ENCODE peak calls at places on chromosomes 3 and 15, in eight cellular contexts. K is hepatocyte, W is mesendoderm, P is Panc1, G is prostate gland, Z is right lobe of liver, Y is IMR-90, A is fibroblast of lung. U is an unnamed sample. For H3K4me1, the result is how much of the 10 kb centered on the place peaks cover.

GRCh38 chr3:54916722-54917121 is 11.1 kb downstream of the LRTM1 start:
- DNase-seq in K (no peak), W (no peak), G (no peak), Z (no peak), P (no peak), A (peak), Y (no peak), U (no peak)

GRCh38 chr15:64692166-64692565 is 83.2 kb downstream of the RBPMS2 start:
- DNase-seq in P (no peak), K (no peak), A (no peak), Y (no peak), G (no peak), W (no peak), Z (no peak), U (no peak)

GRCh38 chr3:53188720-53189119 is 27.7 kb downstream of the PRKCD start:
- DNase-seq in Y (no peak), A (no peak), K (no peak), W (no peak), G (no peak), P (no peak), Z (no peak), U (no peak)

GRCh38 chr3:61608711-61609110 is 47.3 kb downstream of the PTPRG start:
- DNase-seq in K (no peak), G (no peak), P (no peak), W (no peak), Z (no peak), A (no peak), Y (no peak), U (peak)

GRCh38 chr15:48905216-48905615 is 27.3 kb downstream of the EID1 start:
- DNase-seq in A (no peak), K (no peak), W (no peak), G (no peak), Y (no peak), P (no peak), Z (no peak), U (no peak)

GRCh38 chr15:38991126-38991525 is 426.5 kb upstream of the RASGRP1 start:
- DNase-seq in A (peak), P (peak), Y (peak), Z (no peak), G (no peak), W (peak), K (peak), U (peak)

GRCh38 chr15:48005921-48006541 is 114.8 kb upstream of the SLC24A5 start:
- DNase-seq in P (no peak), G (no peak), K (no peak), Y (no peak), Z (no peak), A (peak), W (peak), U (peak)

GRCh38 chr3:50633233-50633795 is 16.4 kb downstream of the MAPKAPK3 start:
- DNase-seq in A (no peak), Y (no peak), P (no peak), W (no peak), G (no peak), K (no peak), Z (no peak), U (no peak)

GRCh38 chr15:57156210-57156887 is 220.0 kb upstream of the CGNL1 start:
- DNase-seq in K (no peak), A (peak), P (no peak), Y (no peak), G (no peak), W (no peak), Z (no peak), U (peak)

GRCh38 chr3:128448491-128448890 is 18.2 kb downstream of the DNAJB8 start:
- DNase-seq in Y (no peak), W (no peak), P (no peak), G (no peak), Z (no peak), A (no peak), K (no peak), U (no peak)

GRCh38 chr3:12933901-12934300 is 92.5 kb upstream of the RPL32 start:
- DNase-seq in Z (no peak), P (no peak), G (no peak), Y (no peak), A (no peak), W (no peak), K (no peak), U (no peak)

GRCh38 chr15:25939122-25939521 is 76.0 kb upstream of the ATP10A start:
- DNase-seq in W (no peak), A (no peak), P (no peak), K (no peak), G (no peak), Z (no peak), Y (no peak), U (no peak)

GRCh38 chr3:108877906-108878305 is 55.3 kb downstream of the TRAT1 start:
- DNase-seq in G (no peak), Z (no peak), K (no peak), A (no peak), Y (no peak), P (no peak), W (no peak), U (no peak)

GRCh38 chr15:34684351-34684750 is 70.4 kb downstream of the GJD2 start:
- DNase-seq in W (no peak), Z (no peak), G (no peak), A (no peak), P (no peak), Y (no peak), K (no peak), U (no peak)

GRCh38 chr3:184663756-184664155 is 48.1 kb downstream of the MAGEF1 start:
- DNase-seq in P (no peak), K (no peak), G (no peak), Z (no peak), W (no peak), A (peak), Y (no peak), U (no peak)

GRCh38 chr3:122857019-122857418 is 62.1 kb downstream of the SLC49A4 start:
- DNase-seq in Z (no peak), Y (peak), K (no peak), A (peak), W (no peak), G (no peak), P (no peak), U (no peak)

GRCh38 chr15:68298882-68299381 is 21.4 kb downstream of the FEM1B start:
- DNase-seq in P (no peak), W (no peak), K (no peak), G (no peak), Z (no peak), Y (no peak), A (no peak), U (no peak)

GRCh38 chr3:4885322-4885721 is 93.9 kb upstream of the BHLHE40 start:
- DNase-seq in K (no peak), P (no peak), G (no peak), A (peak), Z (no peak), W (peak), Y (no peak), U (no peak)

GRCh38 chr3:151219056-151219455 is 16.0 kb upstream of the GPR171 start:
- DNase-seq in W (no peak), Y (peak), A (peak), P (no peak), G (no peak), K (no peak), Z (no peak), U (peak)

GRCh38 chr15:57015897-57016296 is 97.5 kb downstream of the TCF12 start:
- DNase-seq in Y (peak), Z (no peak), P (no peak), A (peak), G (no peak), W (peak), K (peak), U (no peak)

GRCh38 chr15:80988148-80988796 is 1.3 kb downstream of the MESD start:
- DNase-seq in Y (no peak), A (peak), P (no peak), K (no peak), G (no peak), W (no peak), Z (no peak), U (no peak)

GRCh38 chr3:160566499-160566898 is 1.1 kb upstream of the KPNA4 start:
- DNase-seq in A (no peak), K (no peak), G (no peak), Z (no peak), W (no peak), P (no peak), Y (no peak), U (no peak)

GRCh38 chr3:113234688-113235260 is 23.4 kb downstream of the BOC start:
- DNase-seq in W (peak), G (no peak), K (no peak), Z (no peak), Y (peak), A (peak), P (no peak), U (no peak)

GRCh38 chr3:37347941-37348340 is 173.6 kb upstream of the LRRFIP2 start:
- DNase-seq in A (peak), Z (no peak), P (no peak), K (no peak), Y (peak), W (no peak), G (no peak), U (peak)

GRCh38 chr3:63864008-63864871 is 573 bp downstream of the ATXN7 start:
- DNase-seq in K (peak), Y (no peak), G (peak), P (no peak), Z (peak), W (no peak), A (no peak), U (peak)

GRCh38 chr15:29570121-29570930 is 251.9 kb downstream of the TJP1 start:
- DNase-seq in W (peak), A (peak), P (no peak), K (peak), Y (no peak), Z (no peak), G (no peak), U (peak)

GRCh38 chr15:92970656-92971055 is 70.5 kb downstream of the CHD2 start:
- DNase-seq in Y (peak), W (no peak), A (peak), Z (no peak), K (no peak), P (no peak), G (no peak), U (no peak)

GRCh38 chr3:71201939-71202338 is 381.6 kb downstream of the FOXP1 start:
- DNase-seq in Y (peak), P (no peak), W (peak), K (peak), G (peak), Z (peak), A (peak), U (peak)

GRCh38 chr3:124158174-124158812 is 166.4 kb upstream of the ROPN1 start:
- DNase-seq in Y (no peak), K (peak), P (no peak), G (no peak), W (peak), A (no peak), Z (no peak), U (no peak)

GRCh38 chr15:38164507-38164906 is 88.1 kb upstream of the SPRED1 start:
- DNase-seq in G (no peak), W (peak), A (no peak), K (no peak), P (no peak), Z (no peak), Y (no peak), U (no peak)

GRCh38 chr15:55742927-55743614 is at the start of gene PRTG:
- DNase-seq in G (no peak), P (no peak), W (peak), Y (peak), Z (peak), K (peak), A (peak), U (no peak)

GRCh38 chr15:94230886-94231727 is at the start of gene MCTP2:
- DNase-seq in Y (peak), W (peak), A (peak), Z (peak), G (peak), K (peak), P (no peak), U (peak)

GRCh38 chr3:84555629-84556028 is 403.2 kb upstream of the CADM2 start:
- DNase-seq in Z (no peak), P (no peak), A (no peak), Y (no peak), G (no peak), K (no peak), W (no peak), U (no peak)

DNA sequence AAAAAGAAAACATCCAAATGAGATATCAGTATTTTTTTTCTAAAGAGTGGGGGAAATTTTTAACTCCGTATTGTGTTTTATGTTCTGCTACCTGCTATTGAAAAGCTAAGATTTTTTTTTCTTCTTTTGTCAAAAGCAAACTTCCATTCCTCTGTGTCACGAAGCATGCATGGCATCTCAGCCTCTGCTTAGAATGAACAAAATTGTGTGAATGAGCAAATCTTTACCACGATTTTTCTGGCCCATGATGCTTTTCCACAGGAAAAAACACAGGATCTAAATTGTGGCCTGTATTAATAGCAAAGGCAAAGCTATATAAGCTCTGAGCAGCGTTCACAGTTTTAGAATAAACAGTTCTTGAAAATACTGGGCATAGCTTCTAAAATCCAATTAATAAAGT is 109.9 kb upstream of the CDIN1 start:
- DNase-seq in Z (no peak), P (no peak), G (no peak), W (peak), Y (peak), A (peak), K (no peak), U (no peak)
- H3K4me1 ChIP-seq in Z (under half), P (under half), G (under half), W (under half), Y (under half), A (under half), K (under half), U (under half)

GRCh38 chr15:89108865-89109660 is 20.8 kb downstream of the ABHD2 start:
- DNase-seq in A (no peak), G (no peak), Y (no peak), Z (no peak), K (no peak), W (peak), P (no peak), U (no peak)
- H3K4me1 ChIP-seq in A (under half), G (under half), Y (under half), Z (under half), K (under half), W (under half), P (under half), U (under half)

GRCh38 chr15:58291848-58292247 is 139.9 kb upstream of the LIPC start:
- DNase-seq in Z (no peak), K (no peak), A (no peak), Y (no peak), W (no peak), P (no peak), G (no peak), U (no peak)
- H3K4me1 ChIP-seq in Z (under half), K (under half), A (under half), Y (under half), W (under half), P (under half), G (under half), U (under half)

DNA sequence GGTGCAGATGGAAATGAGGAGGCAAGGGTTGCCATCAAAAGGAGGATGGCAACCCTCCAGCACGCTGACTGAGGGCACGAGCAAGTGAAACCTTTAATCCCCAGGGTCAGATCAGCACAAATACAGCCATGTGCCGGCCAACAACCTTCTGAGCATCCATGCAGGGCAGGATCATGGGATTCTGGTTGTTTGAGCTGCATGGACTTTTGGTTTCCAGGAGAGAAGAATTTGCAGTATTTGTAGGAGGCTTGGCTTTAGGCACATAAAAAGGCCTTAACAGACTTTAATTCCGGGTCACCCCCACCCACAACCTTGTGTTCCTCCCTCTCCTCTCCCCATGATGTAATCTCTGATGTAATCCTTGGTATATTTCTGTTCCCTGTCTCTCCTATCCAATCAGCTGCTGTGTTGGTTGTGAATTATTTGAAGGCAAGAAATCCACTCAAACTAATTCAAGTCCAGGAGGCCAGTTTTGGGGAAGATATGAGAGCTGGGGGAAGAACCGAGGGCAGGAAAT is 254.3 kb downstream of the SHQ1 start:
- DNase-seq in Y (peak), K (no peak), W (no peak), A (peak), P (no peak), G (no peak), Z (peak), U (no peak)
- H3K4me1 ChIP-seq in Y (under half), K (under half), W (under half), A (under half), P (under half), G (under half), Z (under half), U (under half)

GRCh38 chr3:193342551-193342950 is 36.0 kb downstream of the ATP13A5 start:
- DNase-seq in G (no peak), A (peak), W (peak), Y (no peak), P (no peak), Z (no peak), K (no peak), U (no peak)
- H3K4me1 ChIP-seq in G (under half), A (under half), W (under half), Y (under half), P (under half), Z (under half), K (under half), U (under half)

GRCh38 chr3:43290961-43291360 is 4.6 kb downstream of the SNRK start:
- DNase-seq in P (no peak), W (no peak), Y (peak), Z (no peak), A (no peak), G (no peak), K (no peak), U (no peak)

GRCh38 chr3:43288366-43288765 is 2.0 kb downstream of the SNRK start:
- DNase-seq in K (no peak), Z (no peak), G (no peak), A (peak), P (no peak), Y (peak), W (no peak), U (no peak)

GRCh38 chr3:43288850-43289249 is 2.5 kb downstream of the SNRK start:
- DNase-seq in Y (no peak), K (no peak), A (no peak), W (no peak), G (no peak), Z (no peak), P (no peak), U (no peak)

GRCh38 chr3:43287514-43287913 is 1.2 kb downstream of the SNRK start:
- DNase-seq in P (no peak), Y (peak), W (peak), A (peak), G (no peak), Z (no peak), K (no peak), U (no peak)

DNA sequence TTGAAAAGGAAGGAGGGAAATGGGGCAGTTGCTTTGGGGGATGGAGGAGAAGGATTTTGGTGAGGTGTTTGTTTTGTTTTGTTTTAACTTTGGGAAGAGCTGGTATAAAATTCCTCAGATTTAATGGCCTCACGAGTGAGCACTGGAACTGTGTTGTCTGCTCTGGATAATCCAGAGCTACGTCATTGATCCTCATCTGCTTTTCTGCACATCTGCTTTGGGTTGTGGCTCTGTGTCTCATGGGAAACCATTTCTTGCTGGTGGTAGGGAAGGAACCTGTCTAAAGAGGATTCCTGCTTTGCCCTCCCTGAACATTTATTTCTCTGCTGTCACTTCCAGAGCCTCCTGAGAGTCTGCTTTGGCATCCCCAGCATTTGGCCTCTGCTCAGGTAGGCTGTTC is 3.1 kb downstream of the SNRK start:
- DNase-seq in Y (no peak), K (no peak), G (no peak), W (no peak), P (no peak), Z (no peak), A (no peak), U (no peak)
- H3K4me1 ChIP-seq in Y (under half), K (under half), G (under half), W (under half), P (under half), Z (under half), A (under half), U (under half)

GRCh38 chr3:41223691-41224090 is 24.4 kb downstream of the CTNNB1 start:
- DNase-seq in K (no peak), W (no peak), Z (no peak), G (no peak), A (no peak), Y (no peak), P (no peak), U (no peak)

GRCh38 chr3:41221278-41221677 is 22.0 kb downstream of the CTNNB1 start:
- DNase-seq in Y (no peak), W (no peak), Z (no peak), G (no peak), K (no peak), A (no peak), P (no peak), U (no peak)

GRCh38 chr3:41222508-41222907 is 23.2 kb downstream of the CTNNB1 start:
- DNase-seq in A (no peak), G (no peak), Y (no peak), W (no peak), K (no peak), P (no peak), Z (no peak), U (no peak)

GRCh38 chr3:41223078-41223477 is 23.8 kb downstream of the CTNNB1 start:
- DNase-seq in Z (no peak), W (no peak), P (no peak), A (no peak), Y (no peak), K (no peak), G (no peak), U (no peak)

DNA sequence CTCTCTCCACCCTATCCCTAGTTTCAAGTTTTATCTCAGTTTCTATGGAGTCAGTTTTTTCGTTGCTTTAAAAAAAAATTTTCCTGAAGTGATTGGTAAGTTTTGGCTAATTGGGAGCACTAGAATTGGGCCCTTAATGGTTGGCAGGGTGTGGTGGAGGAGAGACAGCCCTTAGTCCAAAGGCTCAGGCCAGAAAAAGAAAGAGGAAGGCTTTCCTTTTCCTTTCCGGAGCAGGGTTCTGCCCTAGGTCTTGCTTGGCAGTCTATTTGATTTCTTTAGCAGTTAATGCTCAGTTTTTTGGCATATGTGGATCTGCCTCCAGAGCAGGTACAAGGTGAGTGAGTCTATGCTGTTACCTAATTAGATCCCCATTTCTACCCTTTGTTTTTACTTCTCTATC is 22.7 kb downstream of the CTNNB1 start:
- DNase-seq in W (no peak), K (no peak), P (no peak), A (no peak), Z (no peak), Y (no peak), G (no peak), U (no peak)
- H3K4me1 ChIP-seq in W (under half), K (under half), P (under half), A (under half), Z (under half), Y (under half), G (under half), U (under half)